ENCODE peak calls at places on chromosomes 11 and 22, in nine cellular contexts. One of them, this sample, is unnamed.

GRCh38 chr11:35073691-35074382 is 65.1 kb upstream of the CD44 start:
- DNase-seq in PC-9: no peak
- DNase-seq in GM23338: no peak
- DNase-seq in hepatocyte: no peak
- DNase-seq in Karpas-422: no peak
- DNase-seq in OCI-LY7: no peak
- DNase-seq in MM.1S: no peak
- DNase-seq in PC-3: no peak
- DNase-seq in HCT116: no peak
- DNase-seq in this sample: peak; percentile 70

GRCh38 chr11:63663809-63664208 is 7.4 kb downstream of the ATL3 start:
- DNase-seq in PC-3: peak; percentile 86
- DNase-seq in MM.1S: no peak
- DNase-seq in OCI-LY7: no peak
- DNase-seq in GM23338: no peak
- DNase-seq in Karpas-422: no peak
- DNase-seq in HCT116: no peak
- DNase-seq in PC-9: peak; percentile 67
- DNase-seq in hepatocyte: no peak
- DNase-seq in this sample: peak; percentile 88

GRCh38 chr11:36292311-36292722 is 3.1 kb upstream of the COMMD9 start:
- DNase-seq in OCI-LY7: peak; percentile 72
- DNase-seq in hepatocyte: peak; percentile 32
- DNase-seq in HCT116: peak; percentile 26
- DNase-seq in Karpas-422: peak; percentile 82
- DNase-seq in GM23338: peak; percentile 81
- DNase-seq in PC-3: peak; percentile 67
- DNase-seq in MM.1S: peak; percentile 61
- DNase-seq in PC-9: no peak
- DNase-seq in this sample: peak; percentile 67

GRCh38 chr11:114208371-114208770 is 87.8 kb upstream of the NNMT start:
- DNase-seq in HCT116: no peak
- DNase-seq in MM.1S: no peak
- DNase-seq in PC-9: no peak
- DNase-seq in GM23338: no peak
- DNase-seq in OCI-LY7: no peak
- DNase-seq in hepatocyte: no peak
- DNase-seq in Karpas-422: no peak
- DNase-seq in PC-3: no peak
- DNase-seq in this sample: no peak

GRCh38 chr11:79243412-79244174 is 197.2 kb downstream of the TENM4 start:
- DNase-seq in PC-9: no peak
- DNase-seq in OCI-LY7: no peak
- DNase-seq in GM23338: no peak
- DNase-seq in MM.1S: no peak
- DNase-seq in Karpas-422: no peak
- DNase-seq in HCT116: no peak
- DNase-seq in hepatocyte: no peak
- DNase-seq in PC-3: no peak
- DNase-seq in this sample: no peak

GRCh38 chr11:47400813-47401279 is 7.5 kb upstream of the SLC39A13 start:
- DNase-seq in PC-9: peak; percentile 33
- DNase-seq in HCT116: no peak
- DNase-seq in hepatocyte: no peak
- DNase-seq in GM23338: no peak
- DNase-seq in PC-3: no peak
- DNase-seq in MM.1S: peak; percentile 25
- DNase-seq in Karpas-422: peak; percentile 88
- DNase-seq in OCI-LY7: peak; percentile 85
- DNase-seq in this sample: peak; percentile 24

GRCh38 chr11:47376183-47376542 is 2.2 kb downstream of the SPI1 start:
- DNase-seq in OCI-LY7: no peak
- DNase-seq in PC-3: no peak
- DNase-seq in Karpas-422: no peak
- DNase-seq in HCT116: no peak
- DNase-seq in PC-9: no peak
- DNase-seq in GM23338: no peak
- DNase-seq in hepatocyte: no peak
- DNase-seq in MM.1S: no peak
- DNase-seq in this sample: no peak

GRCh38 chr11:35236667-35237003 is 97.7 kb downstream of the CD44 start:
- DNase-seq in GM23338: no peak
- DNase-seq in MM.1S: no peak
- DNase-seq in HCT116: no peak
- DNase-seq in PC-3: no peak
- DNase-seq in OCI-LY7: no peak
- DNase-seq in PC-9: no peak
- DNase-seq in hepatocyte: no peak
- DNase-seq in Karpas-422: no peak
- DNase-seq in this sample: peak; percentile 80

GRCh38 chr22:48827228-48827810 is 1000.4 kb downstream of the BRD1 start:
- DNase-seq in PC-9: no peak
- DNase-seq in hepatocyte: no peak
- DNase-seq in OCI-LY7: no peak
- DNase-seq in PC-3: peak; percentile 1
- DNase-seq in Karpas-422: no peak
- DNase-seq in GM23338: no peak
- DNase-seq in HCT116: no peak
- DNase-seq in MM.1S: no peak
- DNase-seq in this sample: no peak

GRCh38 chr11:109865558-109866186 is 227.5 kb upstream of the ZC3H12C start:
- DNase-seq in PC-9: no peak
- DNase-seq in MM.1S: no peak
- DNase-seq in HCT116: no peak
- DNase-seq in GM23338: peak; percentile 21
- DNase-seq in OCI-LY7: no peak
- DNase-seq in Karpas-422: peak; percentile 70
- DNase-seq in hepatocyte: no peak
- DNase-seq in PC-3: peak; percentile 62
- DNase-seq in this sample: no peak

GRCh38 chr22:24144471-24145115 is 36.7 kb upstream of the SUSD2 start:
- DNase-seq in PC-3: no peak
- DNase-seq in GM23338: no peak
- DNase-seq in HCT116: no peak
- DNase-seq in MM.1S: no peak
- DNase-seq in hepatocyte: no peak
- DNase-seq in Karpas-422: no peak
- DNase-seq in OCI-LY7: no peak
- DNase-seq in PC-9: no peak
- DNase-seq in this sample: no peak

GRCh38 chr11:61571869-61572268 is 9.0 kb downstream of the SYT7 start:
- DNase-seq in GM23338: no peak
- DNase-seq in PC-3: no peak
- DNase-seq in PC-9: no peak
- DNase-seq in OCI-LY7: no peak
- DNase-seq in HCT116: no peak
- DNase-seq in Karpas-422: no peak
- DNase-seq in hepatocyte: no peak
- DNase-seq in MM.1S: no peak
- DNase-seq in this sample: no peak

GRCh38 chr11:102680945-102681344 is 24.6 kb downstream of the MMP27 start:
- DNase-seq in GM23338: no peak
- DNase-seq in Karpas-422: no peak
- DNase-seq in HCT116: no peak
- DNase-seq in PC-3: no peak
- DNase-seq in hepatocyte: no peak
- DNase-seq in OCI-LY7: no peak
- DNase-seq in PC-9: no peak
- DNase-seq in MM.1S: no peak
- DNase-seq in this sample: peak; percentile 62

GRCh38 chr11:15747671-15748070 is 608.7 kb downstream of the SOX6 start:
- DNase-seq in hepatocyte: no peak
- DNase-seq in Karpas-422: no peak
- DNase-seq in PC-9: no peak
- DNase-seq in HCT116: no peak
- DNase-seq in MM.1S: no peak
- DNase-seq in OCI-LY7: no peak
- DNase-seq in PC-3: no peak
- DNase-seq in GM23338: no peak
- DNase-seq in this sample: no peak

GRCh38 chr11:115990004-115990447 is 485.8 kb upstream of the CADM1 start:
- DNase-seq in OCI-LY7: peak; percentile 22
- DNase-seq in Karpas-422: peak; percentile 41
- DNase-seq in PC-3: no peak
- DNase-seq in PC-9: no peak
- DNase-seq in MM.1S: no peak
- DNase-seq in GM23338: peak; percentile 81
- DNase-seq in HCT116: no peak
- DNase-seq in hepatocyte: peak; percentile 23
- DNase-seq in this sample: no peak

GRCh38 chr11:68369161-68369560 is 56.8 kb downstream of the LRP5 start:
- DNase-seq in MM.1S: no peak
- DNase-seq in HCT116: no peak
- DNase-seq in hepatocyte: no peak
- DNase-seq in Karpas-422: no peak
- DNase-seq in GM23338: no peak
- DNase-seq in PC-9: no peak
- DNase-seq in OCI-LY7: no peak
- DNase-seq in PC-3: no peak
- DNase-seq in this sample: no peak

GRCh38 chr11:17735823-17736772 is 1.5 kb downstream of the KCNC1 start:
- DNase-seq in OCI-LY7: no peak
- DNase-seq in MM.1S: no peak
- DNase-seq in GM23338: peak; percentile 70
- DNase-seq in Karpas-422: no peak
- DNase-seq in HCT116: no peak
- DNase-seq in PC-9: no peak
- DNase-seq in PC-3: no peak
- DNase-seq in hepatocyte: no peak
- DNase-seq in this sample: no peak

GRCh38 chr11:65773784-65774411 is 6.9 kb downstream of the AP5B1 start:
- DNase-seq in OCI-LY7: peak; percentile 38
- DNase-seq in PC-3: no peak
- DNase-seq in hepatocyte: no peak
- DNase-seq in PC-9: no peak
- DNase-seq in Karpas-422: no peak
- DNase-seq in MM.1S: no peak
- DNase-seq in GM23338: no peak
- DNase-seq in HCT116: no peak
- DNase-seq in this sample: peak; percentile 36

GRCh38 chr11:111512296-111513239 is at the start of gene BTG4:
- DNase-seq in GM23338: peak; percentile 69
- DNase-seq in OCI-LY7: no peak
- DNase-seq in PC-3: no peak
- DNase-seq in Karpas-422: no peak
- DNase-seq in MM.1S: peak; percentile 24
- DNase-seq in hepatocyte: peak; percentile 34
- DNase-seq in HCT116: no peak
- DNase-seq in PC-9: no peak
- DNase-seq in this sample: peak; percentile 78

GRCh38 chr22:37201066-37201820 is 11.0 kb downstream of the SSTR3 start:
- DNase-seq in HCT116: no peak
- DNase-seq in Karpas-422: no peak
- DNase-seq in PC-3: no peak
- DNase-seq in MM.1S: no peak
- DNase-seq in PC-9: no peak
- DNase-seq in hepatocyte: no peak
- DNase-seq in GM23338: no peak
- DNase-seq in OCI-LY7: no peak
- DNase-seq in this sample: no peak

GRCh38 chr22:26748845-26749244 is 91.5 kb downstream of the MIAT start:
- DNase-seq in hepatocyte: no peak
- DNase-seq in OCI-LY7: no peak
- DNase-seq in GM23338: no peak
- DNase-seq in MM.1S: no peak
- DNase-seq in Karpas-422: no peak
- DNase-seq in PC-3: no peak
- DNase-seq in HCT116: no peak
- DNase-seq in PC-9: no peak
- DNase-seq in this sample: peak; percentile 3

GRCh38 chr11:106344392-106344791 is 266.9 kb downstream of the AASDHPPT start:
- DNase-seq in OCI-LY7: no peak
- DNase-seq in PC-9: no peak
- DNase-seq in GM23338: no peak
- DNase-seq in MM.1S: no peak
- DNase-seq in Karpas-422: no peak
- DNase-seq in hepatocyte: peak; percentile 51
- DNase-seq in PC-3: no peak
- DNase-seq in HCT116: no peak
- DNase-seq in this sample: peak; percentile 45

GRCh38 chr11:10993640-10994039 is 135.8 kb upstream of the ZBED5 start:
- DNase-seq in Karpas-422: no peak
- DNase-seq in HCT116: no peak
- DNase-seq in MM.1S: no peak
- DNase-seq in hepatocyte: no peak
- DNase-seq in PC-3: no peak
- DNase-seq in OCI-LY7: no peak
- DNase-seq in PC-9: no peak
- DNase-seq in GM23338: no peak
- DNase-seq in this sample: peak; percentile 13
- H3K9me2 ChIP-seq in Karpas-422: no peaks in the 10 kb centered on the region
- H3K9me2 ChIP-seq in HCT116: no peaks in the 10 kb centered on the region
- H3K9me2 ChIP-seq in MM.1S: no peaks in the 10 kb centered on the region
- H3K9me2 ChIP-seq in hepatocyte: no peaks in the 10 kb centered on the region
- H3K9me2 ChIP-seq in PC-3: no peaks in the 10 kb centered on the region
- H3K9me2 ChIP-seq in OCI-LY7: no peaks in the 10 kb centered on the region
- H3K9me2 ChIP-seq in PC-9: no peaks in the 10 kb centered on the region
- H3K9me2 ChIP-seq in GM23338: no peaks in the 10 kb centered on the region
- H3K9me2 ChIP-seq in this sample: no peaks in the 10 kb centered on the region

DNA sequence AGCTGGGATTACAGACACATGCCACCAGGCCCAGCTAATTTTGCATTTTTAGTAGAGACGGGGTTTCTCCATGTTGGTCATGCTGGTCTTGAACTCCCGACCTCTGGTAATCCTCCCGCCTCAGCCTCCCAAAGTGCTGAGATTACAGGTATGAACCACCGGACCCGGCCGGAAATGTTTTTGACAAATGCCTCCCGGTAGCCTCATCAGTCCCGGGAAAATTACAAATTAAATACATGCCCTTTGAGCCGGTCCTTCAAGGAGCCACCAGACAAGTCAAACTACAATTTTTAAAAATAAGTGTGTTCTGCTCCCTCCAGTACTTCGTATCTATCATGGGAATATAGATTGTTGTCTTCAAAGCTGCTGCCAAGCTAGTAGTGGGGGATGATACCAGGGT is 17.5 kb downstream of the WBP2NL start:
- DNase-seq in PC-9: peak; percentile 43
- DNase-seq in Karpas-422: no peak
- DNase-seq in PC-3: no peak
- DNase-seq in MM.1S: no peak
- DNase-seq in hepatocyte: no peak
- DNase-seq in OCI-LY7: no peak
- DNase-seq in HCT116: no peak
- DNase-seq in GM23338: no peak
- DNase-seq in this sample: no peak
- H3K9me2 ChIP-seq in PC-9: no peaks in the 10 kb centered on the region
- H3K9me2 ChIP-seq in Karpas-422: no peaks in the 10 kb centered on the region
- H3K9me2 ChIP-seq in PC-3: no peaks in the 10 kb centered on the region
- H3K9me2 ChIP-seq in MM.1S: no peaks in the 10 kb centered on the region
- H3K9me2 ChIP-seq in hepatocyte: no peaks in the 10 kb centered on the region
- H3K9me2 ChIP-seq in OCI-LY7: no peaks in the 10 kb centered on the region
- H3K9me2 ChIP-seq in HCT116: no peaks in the 10 kb centered on the region
- H3K9me2 ChIP-seq in GM23338: no peaks in the 10 kb centered on the region
- H3K9me2 ChIP-seq in this sample: no peaks in the 10 kb centered on the region

GRCh38 chr11:371051-371450 is 1.8 kb downstream of the B4GALNT4 start:
- DNase-seq in PC-3: no peak
- DNase-seq in HCT116: no peak
- DNase-seq in hepatocyte: no peak
- DNase-seq in PC-9: no peak
- DNase-seq in OCI-LY7: no peak
- DNase-seq in Karpas-422: no peak
- DNase-seq in GM23338: no peak
- DNase-seq in MM.1S: no peak
- DNase-seq in this sample: no peak
- H3K9me2 ChIP-seq in PC-3: no peaks in the 10 kb centered on the region
- H3K9me2 ChIP-seq in HCT116: no peaks in the 10 kb centered on the region
- H3K9me2 ChIP-seq in hepatocyte: no peaks in the 10 kb centered on the region
- H3K9me2 ChIP-seq in PC-9: no peaks in the 10 kb centered on the region
- H3K9me2 ChIP-seq in OCI-LY7: no peaks in the 10 kb centered on the region
- H3K9me2 ChIP-seq in Karpas-422: no peaks in the 10 kb centered on the region
- H3K9me2 ChIP-seq in GM23338: no peaks in the 10 kb centered on the region
- H3K9me2 ChIP-seq in MM.1S: no peaks in the 10 kb centered on the region
- H3K9me2 ChIP-seq in this sample: no peaks in the 10 kb centered on the region

GRCh38 chr11:27532652-27533325 is 26.2 kb upstream of the LIN7C start:
- DNase-seq in PC-9: no peak
- DNase-seq in OCI-LY7: no peak
- DNase-seq in HCT116: no peak
- DNase-seq in hepatocyte: no peak
- DNase-seq in Karpas-422: no peak
- DNase-seq in MM.1S: no peak
- DNase-seq in GM23338: no peak
- DNase-seq in PC-3: no peak
- DNase-seq in this sample: peak; percentile 43
- H3K9me2 ChIP-seq in PC-9: no peaks in the 10 kb centered on the region
- H3K9me2 ChIP-seq in OCI-LY7: no peaks in the 10 kb centered on the region
- H3K9me2 ChIP-seq in HCT116: no peaks in the 10 kb centered on the region
- H3K9me2 ChIP-seq in hepatocyte: no peaks in the 10 kb centered on the region
- H3K9me2 ChIP-seq in Karpas-422: no peaks in the 10 kb centered on the region
- H3K9me2 ChIP-seq in MM.1S: no peaks in the 10 kb centered on the region
- H3K9me2 ChIP-seq in GM23338: no peaks in the 10 kb centered on the region
- H3K9me2 ChIP-seq in PC-3: no peaks in the 10 kb centered on the region
- H3K9me2 ChIP-seq in this sample: no peaks in the 10 kb centered on the region